ENCODE peak calls at places on chromosomes 12 and 14, in ten cellular contexts. One of them, this sample, is unnamed.

GRCh38 chr12:114221976-114222630 is 183.8 kb downstream of the TBX5 start:
- DNase-seq in fibroblast of lung: no peak
- DNase-seq in Calu3: no peak
- DNase-seq in RWPE1: no peak
- DNase-seq in fibroblast of pulmonary artery: no peak
- DNase-seq in cardiac muscle cell: no peak
- DNase-seq in AG04450: no peak
- DNase-seq in activated B cell treated with CpG ODN at 0.5 μM for 24 hours: no peak
- DNase-seq in endothelial cell: no peak
- DNase-seq in glutamatergic neuron: no peak
- DNase-seq in this sample: no peak

GRCh38 chr14:75430526-75430925 is 2.7 kb downstream of the JDP2 start:
- DNase-seq in fibroblast of lung: peak
- DNase-seq in Calu3: no peak
- DNase-seq in RWPE1: no peak
- DNase-seq in fibroblast of pulmonary artery: peak
- DNase-seq in cardiac muscle cell: peak
- DNase-seq in AG04450: no peak
- DNase-seq in activated B cell treated with CpG ODN at 0.5 μM for 24 hours: no peak
- DNase-seq in endothelial cell: no peak
- DNase-seq in glutamatergic neuron: no peak
- DNase-seq in this sample: no peak

GRCh38 chr12:31226639-31227038 is 99.3 kb downstream of the SINHCAF start:
- DNase-seq in fibroblast of lung: no peak
- DNase-seq in Calu3: no peak
- DNase-seq in RWPE1: no peak
- DNase-seq in fibroblast of pulmonary artery: no peak
- DNase-seq in cardiac muscle cell: no peak
- DNase-seq in AG04450: no peak
- DNase-seq in activated B cell treated with CpG ODN at 0.5 μM for 24 hours: no peak
- DNase-seq in endothelial cell: no peak
- DNase-seq in glutamatergic neuron: peak
- DNase-seq in this sample: peak

GRCh38 chr12:13504074-13504473 is 307.5 kb downstream of the EMP1 start:
- DNase-seq in fibroblast of lung: no peak
- DNase-seq in Calu3: no peak
- DNase-seq in RWPE1: no peak
- DNase-seq in fibroblast of pulmonary artery: no peak
- DNase-seq in cardiac muscle cell: peak
- DNase-seq in AG04450: no peak
- DNase-seq in activated B cell treated with CpG ODN at 0.5 μM for 24 hours: no peak
- DNase-seq in endothelial cell: no peak
- DNase-seq in glutamatergic neuron: no peak
- DNase-seq in this sample: no peak

GRCh38 chr14:94823556-94824341 is 53.8 kb upstream of the GSC start:
- DNase-seq in fibroblast of lung: no peak
- DNase-seq in Calu3: no peak
- DNase-seq in RWPE1: no peak
- DNase-seq in fibroblast of pulmonary artery: peak
- DNase-seq in cardiac muscle cell: no peak
- DNase-seq in AG04450: no peak
- DNase-seq in activated B cell treated with CpG ODN at 0.5 μM for 24 hours: no peak
- DNase-seq in endothelial cell: no peak
- DNase-seq in glutamatergic neuron: no peak
- DNase-seq in this sample: no peak

GRCh38 chr12:59874781-59875180 is 279.0 kb downstream of the SLC16A7 start:
- DNase-seq in fibroblast of lung: no peak
- DNase-seq in Calu3: no peak
- DNase-seq in RWPE1: no peak
- DNase-seq in fibroblast of pulmonary artery: no peak
- DNase-seq in cardiac muscle cell: no peak
- DNase-seq in AG04450: no peak
- DNase-seq in activated B cell treated with CpG ODN at 0.5 μM for 24 hours: no peak
- DNase-seq in endothelial cell: no peak
- DNase-seq in glutamatergic neuron: no peak
- DNase-seq in this sample: no peak

GRCh38 chr12:111925171-111925570 is 83.1 kb downstream of the MAPKAPK5 start:
- DNase-seq in fibroblast of lung: no peak
- DNase-seq in Calu3: no peak
- DNase-seq in RWPE1: no peak
- DNase-seq in fibroblast of pulmonary artery: no peak
- DNase-seq in cardiac muscle cell: no peak
- DNase-seq in AG04450: no peak
- DNase-seq in activated B cell treated with CpG ODN at 0.5 μM for 24 hours: no peak
- DNase-seq in endothelial cell: no peak
- DNase-seq in glutamatergic neuron: no peak
- DNase-seq in this sample: no peak

GRCh38 chr12:16880864-16881285 is 274.9 kb upstream of the LMO3 start:
- DNase-seq in fibroblast of lung: no peak
- DNase-seq in Calu3: peak
- DNase-seq in RWPE1: no peak
- DNase-seq in fibroblast of pulmonary artery: no peak
- DNase-seq in cardiac muscle cell: no peak
- DNase-seq in AG04450: no peak
- DNase-seq in activated B cell treated with CpG ODN at 0.5 μM for 24 hours: no peak
- DNase-seq in endothelial cell: no peak
- DNase-seq in glutamatergic neuron: peak
- DNase-seq in this sample: no peak

GRCh38 chr12:27592548-27592947 is 68.5 kb downstream of the PPFIBP1 start:
- DNase-seq in fibroblast of lung: peak
- DNase-seq in Calu3: peak
- DNase-seq in RWPE1: peak
- DNase-seq in fibroblast of pulmonary artery: peak
- DNase-seq in cardiac muscle cell: peak
- DNase-seq in AG04450: no peak
- DNase-seq in activated B cell treated with CpG ODN at 0.5 μM for 24 hours: no peak
- DNase-seq in endothelial cell: no peak
- DNase-seq in glutamatergic neuron: no peak
- DNase-seq in this sample: peak

GRCh38 chr12:75666126-75666979 is 154.9 kb upstream of the KRR1 start:
- DNase-seq in fibroblast of lung: no peak
- DNase-seq in Calu3: no peak
- DNase-seq in RWPE1: no peak
- DNase-seq in fibroblast of pulmonary artery: peak
- DNase-seq in cardiac muscle cell: peak
- DNase-seq in AG04450: no peak
- DNase-seq in activated B cell treated with CpG ODN at 0.5 μM for 24 hours: no peak
- DNase-seq in endothelial cell: no peak
- DNase-seq in glutamatergic neuron: no peak
- DNase-seq in this sample: no peak

GRCh38 chr12:25769076-25769945 is 189.2 kb upstream of the RASSF8 start:
- DNase-seq in fibroblast of lung: peak
- DNase-seq in Calu3: no peak
- DNase-seq in RWPE1: peak
- DNase-seq in fibroblast of pulmonary artery: peak
- DNase-seq in cardiac muscle cell: peak
- DNase-seq in AG04450: peak
- DNase-seq in activated B cell treated with CpG ODN at 0.5 μM for 24 hours: no peak
- DNase-seq in endothelial cell: no peak
- DNase-seq in glutamatergic neuron: no peak
- DNase-seq in this sample: no peak

GRCh38 chr12:117968826-117969659 is at the start of gene KSR2:
- DNase-seq in fibroblast of lung: no peak
- DNase-seq in Calu3: peak
- DNase-seq in RWPE1: peak
- DNase-seq in fibroblast of pulmonary artery: peak
- DNase-seq in cardiac muscle cell: peak
- DNase-seq in AG04450: no peak
- DNase-seq in activated B cell treated with CpG ODN at 0.5 μM for 24 hours: peak
- DNase-seq in endothelial cell: peak
- DNase-seq in glutamatergic neuron: peak
- DNase-seq in this sample: peak

GRCh38 chr14:102907980-102908730 is 14.3 kb upstream of the AMN start:
- DNase-seq in fibroblast of lung: no peak
- DNase-seq in Calu3: no peak
- DNase-seq in RWPE1: no peak
- DNase-seq in fibroblast of pulmonary artery: no peak
- DNase-seq in cardiac muscle cell: no peak
- DNase-seq in AG04450: no peak
- DNase-seq in activated B cell treated with CpG ODN at 0.5 μM for 24 hours: no peak
- DNase-seq in endothelial cell: no peak
- DNase-seq in glutamatergic neuron: no peak
- DNase-seq in this sample: no peak

GRCh38 chr14:55398679-55399078 is 13.0 kb downstream of the ATG14 start:
- DNase-seq in fibroblast of lung: peak
- DNase-seq in Calu3: no peak
- DNase-seq in RWPE1: peak
- DNase-seq in fibroblast of pulmonary artery: peak
- DNase-seq in cardiac muscle cell: peak
- DNase-seq in AG04450: peak
- DNase-seq in activated B cell treated with CpG ODN at 0.5 μM for 24 hours: no peak
- DNase-seq in endothelial cell: no peak
- DNase-seq in glutamatergic neuron: no peak
- DNase-seq in this sample: no peak

GRCh38 chr14:55399183-55399582 is 12.4 kb downstream of the ATG14 start:
- DNase-seq in fibroblast of lung: no peak
- DNase-seq in Calu3: no peak
- DNase-seq in RWPE1: no peak
- DNase-seq in fibroblast of pulmonary artery: no peak
- DNase-seq in cardiac muscle cell: no peak
- DNase-seq in AG04450: no peak
- DNase-seq in activated B cell treated with CpG ODN at 0.5 μM for 24 hours: no peak
- DNase-seq in endothelial cell: no peak
- DNase-seq in glutamatergic neuron: no peak
- DNase-seq in this sample: no peak

GRCh38 chr14:55399912-55400311 is 11.7 kb downstream of the ATG14 start:
- DNase-seq in fibroblast of lung: peak
- DNase-seq in Calu3: no peak
- DNase-seq in RWPE1: no peak
- DNase-seq in fibroblast of pulmonary artery: no peak
- DNase-seq in cardiac muscle cell: no peak
- DNase-seq in AG04450: no peak
- DNase-seq in activated B cell treated with CpG ODN at 0.5 μM for 24 hours: no peak
- DNase-seq in endothelial cell: no peak
- DNase-seq in glutamatergic neuron: no peak
- DNase-seq in this sample: no peak

GRCh38 chr14:55404170-55404569 is 7.5 kb downstream of the ATG14 start:
- DNase-seq in fibroblast of lung: no peak
- DNase-seq in Calu3: no peak
- DNase-seq in RWPE1: no peak
- DNase-seq in fibroblast of pulmonary artery: no peak
- DNase-seq in cardiac muscle cell: no peak
- DNase-seq in AG04450: no peak
- DNase-seq in activated B cell treated with CpG ODN at 0.5 μM for 24 hours: no peak
- DNase-seq in endothelial cell: no peak
- DNase-seq in glutamatergic neuron: no peak
- DNase-seq in this sample: no peak
- TF ChIP-seq CTCF in fibroblast of lung: no peak
- TF ChIP-seq CTCF in Calu3: no peak
- TF ChIP-seq CTCF in RWPE1: no peak
- TF ChIP-seq CTCF in fibroblast of pulmonary artery: no peak
- TF ChIP-seq CTCF in cardiac muscle cell: no peak
- TF ChIP-seq CTCF in AG04450: no peak
- TF ChIP-seq CTCF in activated B cell treated with CpG ODN at 0.5 μM for 24 hours: no peak
- TF ChIP-seq CTCF in endothelial cell: no peak
- TF ChIP-seq CTCF in glutamatergic neuron: no peak
- TF ChIP-seq CTCF in this sample: no peak

DNA sequence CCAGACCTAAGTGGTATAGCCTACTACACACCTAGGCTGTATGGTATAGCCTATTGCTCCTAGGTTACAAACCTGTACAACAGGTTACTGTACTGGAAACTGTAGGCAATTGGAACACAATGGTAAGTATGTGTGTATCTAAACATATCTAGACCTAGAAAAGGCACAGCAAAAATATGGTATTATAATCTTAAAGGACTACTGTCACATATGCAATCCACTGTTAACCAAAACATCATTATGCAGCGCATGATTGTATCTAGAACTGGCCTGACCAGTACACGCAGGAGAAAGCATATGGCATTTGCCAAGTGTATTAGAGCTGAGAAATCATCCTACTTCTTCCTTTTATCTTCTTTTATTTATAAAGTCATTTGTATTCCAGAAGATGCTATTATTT is 75.5 kb downstream of the SLC8A3 start:
- DNase-seq in fibroblast of lung: no peak
- DNase-seq in Calu3: no peak
- DNase-seq in RWPE1: no peak
- DNase-seq in fibroblast of pulmonary artery: no peak
- DNase-seq in cardiac muscle cell: no peak
- DNase-seq in AG04450: no peak
- DNase-seq in activated B cell treated with CpG ODN at 0.5 μM for 24 hours: no peak
- DNase-seq in endothelial cell: no peak
- DNase-seq in glutamatergic neuron: no peak
- DNase-seq in this sample: no peak
- TF ChIP-seq CTCF in fibroblast of lung: no peak
- TF ChIP-seq CTCF in Calu3: no peak
- TF ChIP-seq CTCF in RWPE1: no peak
- TF ChIP-seq CTCF in fibroblast of pulmonary artery: no peak
- TF ChIP-seq CTCF in cardiac muscle cell: no peak
- TF ChIP-seq CTCF in AG04450: no peak
- TF ChIP-seq CTCF in activated B cell treated with CpG ODN at 0.5 μM for 24 hours: no peak
- TF ChIP-seq CTCF in endothelial cell: no peak
- TF ChIP-seq CTCF in glutamatergic neuron: no peak
- TF ChIP-seq CTCF in this sample: no peak

GRCh38 chr12:130459916-130460315 is 122.2 kb downstream of the PIWIL1 start:
- DNase-seq in fibroblast of lung: no peak
- DNase-seq in Calu3: no peak
- DNase-seq in RWPE1: no peak
- DNase-seq in fibroblast of pulmonary artery: no peak
- DNase-seq in cardiac muscle cell: no peak
- DNase-seq in AG04450: no peak
- DNase-seq in activated B cell treated with CpG ODN at 0.5 μM for 24 hours: no peak
- DNase-seq in endothelial cell: no peak
- DNase-seq in glutamatergic neuron: no peak
- DNase-seq in this sample: no peak
- TF ChIP-seq CTCF in fibroblast of lung: no peak
- TF ChIP-seq CTCF in Calu3: no peak
- TF ChIP-seq CTCF in RWPE1: no peak
- TF ChIP-seq CTCF in fibroblast of pulmonary artery: no peak
- TF ChIP-seq CTCF in cardiac muscle cell: no peak
- TF ChIP-seq CTCF in AG04450: no peak
- TF ChIP-seq CTCF in activated B cell treated with CpG ODN at 0.5 μM for 24 hours: no peak
- TF ChIP-seq CTCF in endothelial cell: no peak
- TF ChIP-seq CTCF in glutamatergic neuron: no peak
- TF ChIP-seq CTCF in this sample: no peak

GRCh38 chr12:78961171-78961570 is 96.6 kb downstream of the SYT1 start:
- DNase-seq in fibroblast of lung: no peak
- DNase-seq in Calu3: no peak
- DNase-seq in RWPE1: no peak
- DNase-seq in fibroblast of pulmonary artery: no peak
- DNase-seq in cardiac muscle cell: no peak
- DNase-seq in AG04450: no peak
- DNase-seq in activated B cell treated with CpG ODN at 0.5 μM for 24 hours: no peak
- DNase-seq in endothelial cell: no peak
- DNase-seq in glutamatergic neuron: no peak
- DNase-seq in this sample: no peak

GRCh38 chr12:78964521-78964920 is 99.9 kb downstream of the SYT1 start:
- DNase-seq in fibroblast of lung: no peak
- DNase-seq in Calu3: no peak
- DNase-seq in RWPE1: no peak
- DNase-seq in fibroblast of pulmonary artery: no peak
- DNase-seq in cardiac muscle cell: no peak
- DNase-seq in AG04450: no peak
- DNase-seq in activated B cell treated with CpG ODN at 0.5 μM for 24 hours: no peak
- DNase-seq in endothelial cell: no peak
- DNase-seq in glutamatergic neuron: no peak
- DNase-seq in this sample: no peak

GRCh38 chr12:78963439-78964222 is 99.1 kb downstream of the SYT1 start:
- DNase-seq in fibroblast of lung: peak
- DNase-seq in Calu3: no peak
- DNase-seq in RWPE1: peak
- DNase-seq in fibroblast of pulmonary artery: peak
- DNase-seq in cardiac muscle cell: peak
- DNase-seq in AG04450: no peak
- DNase-seq in activated B cell treated with CpG ODN at 0.5 μM for 24 hours: no peak
- DNase-seq in endothelial cell: no peak
- DNase-seq in glutamatergic neuron: no peak
- DNase-seq in this sample: no peak

GRCh38 chr12:78959556-78959955 is 95.0 kb downstream of the SYT1 start:
- DNase-seq in fibroblast of lung: no peak
- DNase-seq in Calu3: no peak
- DNase-seq in RWPE1: no peak
- DNase-seq in fibroblast of pulmonary artery: peak
- DNase-seq in cardiac muscle cell: peak
- DNase-seq in AG04450: no peak
- DNase-seq in activated B cell treated with CpG ODN at 0.5 μM for 24 hours: no peak
- DNase-seq in endothelial cell: no peak
- DNase-seq in glutamatergic neuron: no peak
- DNase-seq in this sample: no peak
- TF ChIP-seq CTCF in fibroblast of lung: no peak
- TF ChIP-seq CTCF in Calu3: no peak
- TF ChIP-seq CTCF in RWPE1: no peak
- TF ChIP-seq CTCF in fibroblast of pulmonary artery: peak
- TF ChIP-seq CTCF in cardiac muscle cell: no peak
- TF ChIP-seq CTCF in AG04450: peak
- TF ChIP-seq CTCF in activated B cell treated with CpG ODN at 0.5 μM for 24 hours: no peak
- TF ChIP-seq CTCF in endothelial cell: no peak
- TF ChIP-seq CTCF in glutamatergic neuron: no peak
- TF ChIP-seq CTCF in this sample: no peak